ENCODE peak calls at places on chromosomes 13 and 19, in seven cellular contexts. F is breast epithelium, I is foreskin fibroblast, S is D721Med, V is CD14-positive monocyte, T is tibial nerve, U is transverse colon. E is an unnamed sample.

GRCh38 chr13:40149611-40150283 is 494.3 kb downstream of the COG6 start:
- DNase-seq in F (no peak), I (peak; percentile 88), S (no peak), V (no peak), T (no peak), U (no peak), E (peak; percentile 89)

GRCh38 chr19:55491546-55492360 is 3.5 kb downstream of the SSC5D start:
- DNase-seq in F (no peak), I (peak; percentile 33), S (no peak), V (no peak), T (no peak), U (no peak), E (peak; percentile 69)

GRCh38 chr19:35090160-35090794 is 25.3 kb upstream of the FXYD3 start:
- DNase-seq in F (peak; percentile 67), I (peak; percentile 80), S (peak; percentile 84), V (no peak), T (peak; percentile 33), U (peak; percentile 58), E (peak; percentile 53)

GRCh38 chr19:30330266-30330665 is 41.9 kb upstream of the ZNF536 start:
- DNase-seq in F (no peak), I (no peak), S (no peak), V (no peak), T (no peak), U (no peak), E (no peak)

GRCh38 chr19:55305491-55305890 is 19.6 kb downstream of the TMEM150B start:
- DNase-seq in F (no peak), I (peak; percentile 37), S (peak; percentile 77), V (no peak), T (no peak), U (no peak), E (peak; percentile 46)

GRCh38 chr19:18093439-18094161 is 4.0 kb upstream of the MAST3 start:
- DNase-seq in F (no peak), I (peak; percentile 42), S (no peak), V (no peak), T (no peak), U (no peak), E (no peak)

GRCh38 chr19:13826652-13827235 is 31.5 kb downstream of the ZSWIM4 start:
- DNase-seq in F (no peak), I (no peak), S (no peak), V (no peak), T (no peak), U (no peak), E (no peak)

GRCh38 chr13:110126391-110126961 is 180.5 kb downstream of the COL4A1 start:
- DNase-seq in F (peak; percentile 80), I (peak; percentile 93), S (no peak), V (no peak), T (no peak), U (no peak), E (peak; percentile 58)

GRCh38 chr19:55015126-55015525 is 22.9 kb downstream of the GP6 start:
- DNase-seq in F (no peak), I (no peak), S (no peak), V (no peak), T (no peak), U (no peak), E (no peak)

GRCh38 chr13:27607125-27607524 is 13.2 kb downstream of the LNX2 start:
- DNase-seq in F (no peak), I (peak; percentile 84), S (no peak), V (no peak), T (no peak), U (peak; percentile 23), E (no peak)

GRCh38 chr13:29855009-29855408 is 4.6 kb upstream of the UBL3 start:
- DNase-seq in F (no peak), I (no peak), S (no peak), V (no peak), T (no peak), U (no peak), E (no peak)

GRCh38 chr13:39035799-39036198 is 2.1 kb downstream of the PROSER1 start:
- DNase-seq in F (no peak), I (no peak), S (no peak), V (no peak), T (no peak), U (no peak), E (no peak)

GRCh38 chr13:113770441-113770840 is 11.4 kb downstream of the TMEM255B start:
- DNase-seq in F (no peak), I (no peak), S (no peak), V (peak; percentile 42), T (no peak), U (no peak), E (no peak)

GRCh38 chr13:113656015-113656588 is 1.9 kb downstream of the ATP4B start:
- DNase-seq in F (no peak), I (no peak), S (no peak), V (peak; percentile 40), T (peak; percentile 8), U (peak; percentile 7), E (peak; percentile 8)

GRCh38 chr19:51904331-51905165 is at the start of gene ZNF649:
- DNase-seq in F (peak; percentile 67), I (peak; percentile 95), S (peak; percentile 71), V (peak; percentile 76), T (peak; percentile 60), U (peak; percentile 84), E (peak; percentile 84)
- TF ChIP-seq CTCF in F (no peak), I (peak; percentile 4), S (peak; percentile 38), V (no peak), T (no peak), U (no peak), E (peak; percentile 5)

DNA sequence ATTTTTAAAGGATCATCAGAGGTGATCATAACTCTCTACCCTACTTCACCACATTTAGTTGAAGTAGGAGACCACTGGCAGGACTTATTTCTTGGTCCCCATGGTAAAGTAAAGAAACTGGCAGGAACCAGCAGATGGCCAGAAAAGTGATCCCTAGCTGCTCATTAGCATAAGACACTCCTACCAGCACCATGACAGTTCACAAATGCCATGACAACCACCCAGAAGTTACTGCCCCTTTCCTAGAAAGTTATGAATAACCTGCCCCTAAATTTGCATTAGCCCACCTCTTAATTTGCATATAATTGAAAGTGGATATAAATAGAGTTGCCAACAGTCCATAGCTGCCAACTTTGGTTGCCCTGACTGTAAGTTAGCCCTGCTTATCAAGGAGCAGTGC is 18.4 kb upstream of the RUBCNL start:
- DNase-seq in F (no peak), I (no peak), S (no peak), V (peak; percentile 75), T (no peak), U (no peak), E (no peak)
- TF ChIP-seq CTCF in F (no peak), I (no peak), S (no peak), V (no peak), T (no peak), U (no peak), E (no peak)

GRCh38 chr19:27775395-27775794 is 1437.6 kb downstream of the UQCRFS1 start:
- DNase-seq in F (no peak), I (no peak), S (no peak), V (no peak), T (no peak), U (no peak), E (no peak)

GRCh38 chr19:27776020-27776419 is 1436.9 kb downstream of the UQCRFS1 start:
- DNase-seq in F (no peak), I (peak; percentile 53), S (no peak), V (no peak), T (no peak), U (no peak), E (no peak)

GRCh38 chr19:27773318-27774094 is 1439.4 kb downstream of the UQCRFS1 start:
- DNase-seq in F (no peak), I (no peak), S (no peak), V (no peak), T (no peak), U (no peak), E (no peak)

GRCh38 chr19:27774827-27775226 is 1438.1 kb downstream of the UQCRFS1 start:
- DNase-seq in F (no peak), I (no peak), S (no peak), V (no peak), T (no peak), U (no peak), E (no peak)

DNA sequence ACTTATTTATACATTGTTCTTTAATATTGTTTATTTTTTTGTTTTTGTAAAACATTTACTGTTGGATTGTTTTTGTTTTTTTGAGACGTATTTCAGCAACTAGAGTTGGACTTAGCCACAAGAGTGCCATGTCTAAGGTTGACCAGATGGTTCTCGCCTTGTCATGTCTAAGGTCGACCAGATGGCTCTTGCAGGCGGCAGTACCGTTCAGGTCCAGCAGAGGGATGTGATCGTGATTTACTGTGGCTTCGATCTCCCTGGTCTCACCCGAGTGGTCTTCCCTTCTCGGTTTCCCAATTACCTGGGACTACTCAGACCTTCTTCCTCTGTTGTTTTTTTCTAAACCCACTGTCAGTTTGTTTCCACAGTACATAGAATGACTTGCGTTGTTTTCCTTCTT is 1438.6 kb downstream of the UQCRFS1 start:
- DNase-seq in F (no peak), I (peak; percentile 8), S (no peak), V (no peak), T (no peak), U (no peak), E (no peak)
- TF ChIP-seq CTCF in F (no peak), I (peak; percentile 15), S (no peak), V (no peak), T (no peak), U (no peak), E (no peak)

GRCh38 chr13:97212540-97213146 is 9.5 kb upstream of the MBNL2 start:
- DNase-seq in F (no peak), I (peak; percentile 70), S (no peak), V (no peak), T (no peak), U (peak; percentile 36), E (no peak)
- TF ChIP-seq CTCF in F (peak; percentile 31), I (peak; percentile 79), S (peak; percentile 47), V (peak; percentile 54), T (peak; percentile 25), U (peak; percentile 48), E (peak; percentile 15)

DNA sequence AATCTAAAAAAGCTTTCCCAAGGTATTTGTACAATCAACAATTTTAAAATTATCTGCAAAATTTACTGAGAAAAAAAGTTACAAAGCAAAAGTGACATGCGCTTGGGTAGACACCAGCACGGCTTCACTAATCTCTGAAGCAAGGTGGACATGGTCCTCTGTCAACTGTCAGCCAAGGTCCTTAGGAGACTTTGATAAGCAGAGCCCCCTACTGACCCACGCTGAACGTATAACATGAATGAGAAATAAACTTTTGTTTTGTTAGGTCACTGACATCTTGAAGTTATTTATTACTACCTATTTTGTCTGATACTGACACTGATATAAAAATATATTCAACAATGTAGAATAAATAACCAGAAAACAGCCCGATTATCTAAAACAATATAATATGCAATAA is 100.7 kb upstream of the OBI1 start:
- DNase-seq in F (no peak), I (no peak), S (no peak), V (no peak), T (no peak), U (no peak), E (no peak)
- TF ChIP-seq CTCF in F (no peak), I (no peak), S (peak; percentile 5), V (no peak), T (no peak), U (no peak), E (no peak)

GRCh38 chr19:40601061-40601973 is at the start of gene LTBP4:
- DNase-seq in F (no peak), I (peak; percentile 75), S (no peak), V (no peak), T (no peak), U (peak; percentile 70), E (peak; percentile 81)
- TF ChIP-seq CTCF in F (no peak), I (no peak), S (peak; percentile 22), V (no peak), T (peak; percentile 39), U (no peak), E (peak; percentile 32)

E was measured in uterus.